ENCODE peak calls at places on chromosomes 4 and X, in ten cellular contexts. One of them, this sample, is unnamed.
A peak's percentile ranks its signal among the peaks of the same experiment; 100 is the strongest.

GRCh38 chr4:170497105-170497504 is 407.3 kb upstream of the AADAT start:
- DNase-seq in stomach: no peak
- DNase-seq in A549: peak; percentile 1
- DNase-seq in ovary: no peak
- DNase-seq in heart left ventricle: no peak
- DNase-seq in uterus: no peak
- DNase-seq in tibial nerve: no peak
- DNase-seq in breast epithelium: no peak
- DNase-seq in lower leg skin: no peak
- DNase-seq in HepG2: no peak
- DNase-seq in this sample: no peak

GRCh38 chrX:47030339-47030738 is 47.9 kb upstream of the RGN start:
- DNase-seq in stomach: no peak
- DNase-seq in breast epithelium: no peak
- DNase-seq in A549: peak; percentile 71
- DNase-seq in HepG2: peak; percentile 53
- DNase-seq in uterus: no peak
- DNase-seq in tibial nerve: no peak
- DNase-seq in lower leg skin: no peak
- DNase-seq in heart left ventricle: peak; percentile 5
- DNase-seq in ovary: no peak
- DNase-seq in this sample: no peak

GRCh38 chrX:115892056-115892708 is 278.4 kb upstream of the AGTR2 start:
- DNase-seq in HepG2: peak; percentile 24
- DNase-seq in tibial nerve: no peak
- DNase-seq in lower leg skin: no peak
- DNase-seq in breast epithelium: no peak
- DNase-seq in stomach: no peak
- DNase-seq in A549: no peak
- DNase-seq in heart left ventricle: no peak
- DNase-seq in ovary: no peak
- DNase-seq in uterus: no peak
- DNase-seq in this sample: no peak

GRCh38 chr4:125849869-125850268 is 535.1 kb downstream of the FAT4 start:
- DNase-seq in stomach: no peak
- DNase-seq in heart left ventricle: no peak
- DNase-seq in uterus: no peak
- DNase-seq in breast epithelium: no peak
- DNase-seq in lower leg skin: no peak
- DNase-seq in A549: no peak
- DNase-seq in tibial nerve: no peak
- DNase-seq in ovary: no peak
- DNase-seq in HepG2: no peak
- DNase-seq in this sample: no peak

GRCh38 chr4:122772311-122772710 is 39.8 kb downstream of the BBS12 start:
- DNase-seq in tibial nerve: no peak
- DNase-seq in heart left ventricle: no peak
- DNase-seq in breast epithelium: no peak
- DNase-seq in lower leg skin: no peak
- DNase-seq in A549: no peak
- DNase-seq in HepG2: no peak
- DNase-seq in ovary: no peak
- DNase-seq in uterus: no peak
- DNase-seq in stomach: no peak
- DNase-seq in this sample: no peak

GRCh38 chr4:149029056-149029651 is 586.9 kb upstream of the NR3C2 start:
- DNase-seq in tibial nerve: no peak
- DNase-seq in breast epithelium: no peak
- DNase-seq in A549: peak; percentile 4
- DNase-seq in stomach: peak; percentile 57
- DNase-seq in heart left ventricle: no peak
- DNase-seq in ovary: no peak
- DNase-seq in lower leg skin: no peak
- DNase-seq in uterus: no peak
- DNase-seq in HepG2: peak; percentile 42
- DNase-seq in this sample: no peak

GRCh38 chr4:183499797-183500196 is 5.1 kb upstream of the ING2 start:
- DNase-seq in HepG2: no peak
- DNase-seq in ovary: no peak
- DNase-seq in A549: no peak
- DNase-seq in lower leg skin: no peak
- DNase-seq in breast epithelium: no peak
- DNase-seq in uterus: no peak
- DNase-seq in tibial nerve: no peak
- DNase-seq in stomach: no peak
- DNase-seq in heart left ventricle: no peak
- DNase-seq in this sample: no peak

GRCh38 chrX:41029332-41029731 is 55.9 kb upstream of the USP9X start:
- DNase-seq in uterus: no peak
- DNase-seq in breast epithelium: no peak
- DNase-seq in stomach: no peak
- DNase-seq in tibial nerve: no peak
- DNase-seq in A549: peak; percentile 89
- DNase-seq in lower leg skin: no peak
- DNase-seq in heart left ventricle: no peak
- DNase-seq in HepG2: peak; percentile 27
- DNase-seq in ovary: no peak
- DNase-seq in this sample: no peak

GRCh38 chr4:3514806-3515421 is 17.3 kb downstream of the LRPAP1 start:
- DNase-seq in tibial nerve: no peak
- DNase-seq in uterus: no peak
- DNase-seq in stomach: no peak
- DNase-seq in heart left ventricle: no peak
- DNase-seq in HepG2: no peak
- DNase-seq in ovary: no peak
- DNase-seq in breast epithelium: no peak
- DNase-seq in A549: peak; percentile 20
- DNase-seq in lower leg skin: no peak
- DNase-seq in this sample: no peak

GRCh38 chr4:3517731-3518510 is 14.3 kb downstream of the LRPAP1 start:
- DNase-seq in lower leg skin: no peak
- DNase-seq in HepG2: no peak
- DNase-seq in breast epithelium: no peak
- DNase-seq in A549: no peak
- DNase-seq in tibial nerve: no peak
- DNase-seq in uterus: no peak
- DNase-seq in heart left ventricle: no peak
- DNase-seq in stomach: no peak
- DNase-seq in ovary: peak; percentile 26
- DNase-seq in this sample: no peak

GRCh38 chr4:3515646-3516045 is 16.6 kb downstream of the LRPAP1 start:
- DNase-seq in breast epithelium: no peak
- DNase-seq in stomach: no peak
- DNase-seq in lower leg skin: no peak
- DNase-seq in heart left ventricle: no peak
- DNase-seq in HepG2: no peak
- DNase-seq in uterus: no peak
- DNase-seq in A549: no peak
- DNase-seq in tibial nerve: no peak
- DNase-seq in ovary: no peak
- DNase-seq in this sample: no peak

GRCh38 chr4:3516836-3517730 is 15.1 kb downstream of the LRPAP1 start:
- DNase-seq in tibial nerve: no peak
- DNase-seq in lower leg skin: no peak
- DNase-seq in stomach: no peak
- DNase-seq in A549: no peak
- DNase-seq in breast epithelium: no peak
- DNase-seq in heart left ventricle: no peak
- DNase-seq in ovary: peak; percentile 17
- DNase-seq in HepG2: no peak
- DNase-seq in uterus: no peak
- DNase-seq in this sample: no peak

DNA sequence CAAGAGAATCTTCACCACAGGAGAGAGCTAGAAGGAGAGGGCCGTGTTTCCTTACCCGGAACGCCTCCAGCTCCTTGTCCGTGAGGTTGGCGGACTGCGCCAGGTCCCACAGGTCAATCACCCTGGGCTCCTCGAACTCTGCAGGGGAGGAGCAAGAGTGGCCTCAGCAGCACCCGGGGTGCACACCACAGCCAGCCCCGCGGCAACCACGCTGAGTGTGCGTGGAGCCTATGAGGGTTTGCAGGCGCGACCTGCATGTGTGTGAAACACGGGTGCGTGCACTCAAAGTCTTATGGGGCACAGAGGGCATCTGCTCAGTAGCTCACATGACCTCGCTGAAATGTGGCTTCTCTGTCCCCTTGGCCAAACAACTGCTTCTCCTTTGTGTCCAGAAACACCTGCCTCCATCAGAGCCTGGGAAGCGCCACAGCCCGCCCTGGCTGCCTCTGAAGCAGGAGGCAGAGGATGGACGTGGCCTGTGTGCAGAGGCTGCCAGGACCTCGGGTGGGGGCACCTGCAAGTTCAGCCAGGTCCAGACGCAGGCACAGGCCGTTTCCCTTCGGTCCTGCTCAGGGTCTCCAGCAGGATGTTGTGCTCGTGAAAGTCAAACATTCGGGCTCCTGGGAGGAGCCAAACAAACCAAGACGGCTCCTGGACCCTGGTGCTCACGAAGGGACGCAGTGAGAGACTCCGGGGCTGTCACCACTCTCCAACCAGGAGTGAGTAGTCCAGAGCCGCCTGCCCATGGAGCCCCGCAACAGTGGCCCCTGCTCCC is 16.0 kb downstream of the LRPAP1 start:
- DNase-seq in stomach: no peak
- DNase-seq in ovary: peak; percentile 14
- DNase-seq in HepG2: no peak
- DNase-seq in A549: no peak
- DNase-seq in tibial nerve: no peak
- DNase-seq in breast epithelium: no peak
- DNase-seq in lower leg skin: no peak
- DNase-seq in heart left ventricle: no peak
- DNase-seq in uterus: no peak
- DNase-seq in this sample: no peak
- TF ChIP-seq POLR2A in stomach: no peak
- TF ChIP-seq POLR2A in ovary: no peak
- TF ChIP-seq POLR2A in HepG2: no peak
- TF ChIP-seq POLR2A in A549: no peak
- TF ChIP-seq POLR2A in tibial nerve: no peak
- TF ChIP-seq POLR2A in breast epithelium: no peak
- TF ChIP-seq POLR2A in lower leg skin: no peak
- TF ChIP-seq POLR2A in heart left ventricle: no peak
- TF ChIP-seq POLR2A in uterus: no peak
- TF ChIP-seq POLR2A in this sample: no peak

DNA sequence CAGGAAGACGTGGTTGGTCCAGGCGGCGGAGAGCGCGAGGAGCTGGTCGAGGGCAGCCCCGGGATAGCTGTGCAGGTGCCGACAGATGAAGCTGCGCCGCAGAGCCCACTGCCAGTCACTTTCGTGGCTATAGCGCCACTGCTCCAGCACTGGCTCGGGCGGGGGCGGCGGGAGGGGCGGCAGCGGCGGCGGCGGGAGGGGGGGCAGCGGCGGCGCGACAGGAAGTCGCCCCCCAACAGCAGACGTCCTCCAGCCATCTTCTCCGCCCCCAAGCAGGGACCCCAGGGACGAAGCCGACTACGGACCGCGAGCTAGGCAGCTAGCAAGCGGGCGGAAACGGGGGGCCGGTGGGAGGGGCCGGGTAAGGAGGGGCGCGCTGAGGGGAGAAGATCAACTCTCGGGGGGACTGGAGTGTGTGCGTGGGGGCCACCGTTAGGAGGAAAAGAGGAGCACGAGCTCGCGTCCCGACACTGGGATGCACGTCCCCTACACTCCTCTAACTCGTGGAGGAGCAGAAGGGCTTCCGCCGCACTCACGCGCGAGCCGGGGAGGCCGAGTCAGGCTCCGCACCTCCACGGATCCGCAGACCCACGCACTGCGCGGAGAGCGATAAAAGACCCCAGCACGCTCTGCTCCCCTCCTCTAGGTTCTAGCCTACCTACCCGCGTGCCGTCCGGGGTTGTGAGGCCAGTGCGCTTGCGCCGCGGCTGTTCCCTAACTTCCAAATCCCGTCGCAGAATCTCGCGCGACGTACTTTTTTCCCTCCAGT is at the start of gene NKRF:
- DNase-seq in stomach: peak; percentile 93
- DNase-seq in lower leg skin: peak; percentile 89
- DNase-seq in A549: peak; percentile 94
- DNase-seq in heart left ventricle: peak; percentile 91
- DNase-seq in HepG2: peak; percentile 82
- DNase-seq in uterus: peak; percentile 94
- DNase-seq in ovary: peak; percentile 95
- DNase-seq in tibial nerve: peak; percentile 86
- DNase-seq in breast epithelium: peak; percentile 85
- DNase-seq in this sample: peak; percentile 80
- TF ChIP-seq POLR2A in stomach: no peak
- TF ChIP-seq POLR2A in lower leg skin: peak; percentile 25
- TF ChIP-seq POLR2A in A549: peak; percentile 82
- TF ChIP-seq POLR2A in heart left ventricle: no peak
- TF ChIP-seq POLR2A in HepG2: peak; percentile 88
- TF ChIP-seq POLR2A in uterus: peak; percentile 80
- TF ChIP-seq POLR2A in ovary: peak; percentile 85
- TF ChIP-seq POLR2A in tibial nerve: peak; percentile 89
- TF ChIP-seq POLR2A in breast epithelium: peak; percentile 73
- TF ChIP-seq POLR2A in this sample: peak; percentile 87

GRCh38 chr4:6197433-6198174 is 2.7 kb downstream of the JAKMIP1 start:
- DNase-seq in breast epithelium: no peak
- DNase-seq in lower leg skin: no peak
- DNase-seq in heart left ventricle: no peak
- DNase-seq in stomach: no peak
- DNase-seq in tibial nerve: no peak
- DNase-seq in ovary: no peak
- DNase-seq in HepG2: no peak
- DNase-seq in A549: no peak
- DNase-seq in uterus: no peak
- DNase-seq in this sample: no peak

GRCh38 chr4:6196871-6197270 is 3.5 kb downstream of the JAKMIP1 start:
- DNase-seq in ovary: no peak
- DNase-seq in breast epithelium: no peak
- DNase-seq in A549: no peak
- DNase-seq in tibial nerve: no peak
- DNase-seq in uterus: no peak
- DNase-seq in lower leg skin: no peak
- DNase-seq in heart left ventricle: no peak
- DNase-seq in HepG2: no peak
- DNase-seq in stomach: no peak
- DNase-seq in this sample: no peak

GRCh38 chr4:6198768-6199343 is 1.5 kb downstream of the JAKMIP1 start:
- DNase-seq in heart left ventricle: no peak
- DNase-seq in HepG2: no peak
- DNase-seq in breast epithelium: no peak
- DNase-seq in stomach: no peak
- DNase-seq in lower leg skin: no peak
- DNase-seq in uterus: no peak
- DNase-seq in ovary: no peak
- DNase-seq in tibial nerve: no peak
- DNase-seq in A549: peak; percentile 9
- DNase-seq in this sample: no peak

GRCh38 chr4:6199344-6199921 is 916 bp downstream of the JAKMIP1 start:
- DNase-seq in uterus: no peak
- DNase-seq in HepG2: no peak
- DNase-seq in ovary: no peak
- DNase-seq in breast epithelium: no peak
- DNase-seq in stomach: no peak
- DNase-seq in lower leg skin: no peak
- DNase-seq in A549: peak; percentile 19
- DNase-seq in heart left ventricle: no peak
- DNase-seq in tibial nerve: no peak
- DNase-seq in this sample: no peak

GRCh38 chr4:6198278-6198677 is 2.1 kb downstream of the JAKMIP1 start:
- DNase-seq in breast epithelium: no peak
- DNase-seq in A549: no peak
- DNase-seq in tibial nerve: no peak
- DNase-seq in uterus: no peak
- DNase-seq in lower leg skin: no peak
- DNase-seq in stomach: no peak
- DNase-seq in heart left ventricle: no peak
- DNase-seq in HepG2: no peak
- DNase-seq in ovary: no peak
- DNase-seq in this sample: no peak
- TF ChIP-seq POLR2A in breast epithelium: no peak
- TF ChIP-seq POLR2A in A549: no peak
- TF ChIP-seq POLR2A in tibial nerve: no peak
- TF ChIP-seq POLR2A in uterus: no peak
- TF ChIP-seq POLR2A in lower leg skin: no peak
- TF ChIP-seq POLR2A in stomach: no peak
- TF ChIP-seq POLR2A in heart left ventricle: no peak
- TF ChIP-seq POLR2A in HepG2: no peak
- TF ChIP-seq POLR2A in ovary: no peak
- TF ChIP-seq POLR2A in this sample: no peak

DNA sequence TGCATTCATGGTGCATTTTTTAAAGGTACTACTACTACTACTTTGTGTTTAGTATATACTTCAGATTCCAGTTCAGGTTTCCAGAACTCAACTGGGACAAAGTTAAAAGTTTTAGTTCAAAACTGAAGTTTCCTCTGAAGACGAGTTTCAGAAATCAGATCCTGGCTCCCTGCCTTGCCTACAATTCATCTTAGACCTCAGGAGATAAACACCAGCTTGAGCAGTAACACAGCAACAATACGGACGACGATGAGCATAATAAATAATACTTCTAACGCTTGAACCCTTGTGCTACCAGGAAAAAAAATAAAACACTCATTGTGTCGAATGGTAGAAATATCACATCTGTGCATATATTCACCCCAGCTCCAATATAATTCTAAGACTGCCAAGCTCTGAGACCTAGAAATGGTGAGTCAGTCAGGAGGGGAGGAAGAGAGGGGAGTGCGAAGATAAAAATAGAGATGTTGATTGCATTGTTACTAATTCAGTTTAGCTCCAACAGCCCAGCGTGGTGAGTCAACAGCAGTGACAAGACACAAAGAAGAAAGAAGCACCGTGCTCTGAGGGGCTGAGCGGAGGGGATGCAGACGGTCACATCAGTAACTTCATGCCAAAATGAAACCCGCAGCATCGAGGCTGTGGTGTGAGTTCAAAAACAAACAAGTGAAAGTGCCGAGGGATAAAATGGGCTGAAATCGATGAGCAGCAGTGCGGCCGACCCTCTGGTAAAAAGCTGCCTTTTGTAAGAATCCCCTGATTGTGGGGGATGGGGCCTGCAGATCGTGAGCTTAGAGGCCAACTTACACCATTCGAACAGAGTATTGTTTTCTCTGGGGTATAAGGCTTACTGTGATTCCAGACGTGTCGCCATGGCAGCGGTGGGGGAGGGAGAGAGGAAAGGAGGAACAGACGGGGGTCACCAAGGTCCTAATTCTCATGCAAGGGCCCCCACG is 150.3 kb downstream of the MGST2 start:
- DNase-seq in heart left ventricle: peak; percentile 53
- DNase-seq in uterus: peak; percentile 86
- DNase-seq in stomach: no peak
- DNase-seq in A549: peak; percentile 4
- DNase-seq in breast epithelium: no peak
- DNase-seq in lower leg skin: peak; percentile 56
- DNase-seq in tibial nerve: no peak
- DNase-seq in HepG2: no peak
- DNase-seq in ovary: peak; percentile 72
- DNase-seq in this sample: peak; percentile 65
- TF ChIP-seq POLR2A in heart left ventricle: no peak
- TF ChIP-seq POLR2A in uterus: no peak
- TF ChIP-seq POLR2A in stomach: no peak
- TF ChIP-seq POLR2A in A549: no peak
- TF ChIP-seq POLR2A in breast epithelium: no peak
- TF ChIP-seq POLR2A in lower leg skin: no peak
- TF ChIP-seq POLR2A in tibial nerve: no peak
- TF ChIP-seq POLR2A in HepG2: no peak
- TF ChIP-seq POLR2A in ovary: peak; percentile 35
- TF ChIP-seq POLR2A in this sample: peak; percentile 49